ENCODE peak calls at places on chromosome 16, in ten cellular contexts. One of them, this sample, is unnamed.

GRCh38 chr16:12679660-12680272 is 123.9 kb downstream of the CPPED1 start:
- DNase-seq in HTR-8/SVneo: no peak
- DNase-seq in SJSA1: no peak
- DNase-seq in Jurkat, Clone E6-1: no peak
- DNase-seq in HEK293T: no peak
- DNase-seq in A549: no peak
- DNase-seq in mammary epithelial cell: no peak
- DNase-seq in D341Med: no peak
- DNase-seq in fibroblast of lung: no peak
- DNase-seq in psoas muscle: no peak
- DNase-seq in this sample: peak; percentile 26

GRCh38 chr16:87789437-87790277 is 23.9 kb upstream of the KLHDC4 start:
- DNase-seq in HTR-8/SVneo: peak; percentile 81
- DNase-seq in SJSA1: peak; percentile 98
- DNase-seq in Jurkat, Clone E6-1: no peak
- DNase-seq in HEK293T: no peak
- DNase-seq in A549: peak; percentile 98
- DNase-seq in mammary epithelial cell: peak; percentile 99
- DNase-seq in D341Med: no peak
- DNase-seq in fibroblast of lung: peak; percentile 95
- DNase-seq in psoas muscle: no peak
- DNase-seq in this sample: no peak

GRCh38 chr16:10862432-10862831 is 14.6 kb upstream of the CIITA start:
- DNase-seq in HTR-8/SVneo: peak; percentile 17
- DNase-seq in SJSA1: no peak
- DNase-seq in Jurkat, Clone E6-1: no peak
- DNase-seq in HEK293T: no peak
- DNase-seq in A549: no peak
- DNase-seq in mammary epithelial cell: peak; percentile 99
- DNase-seq in D341Med: no peak
- DNase-seq in fibroblast of lung: peak; percentile 73
- DNase-seq in psoas muscle: no peak
- DNase-seq in this sample: no peak

GRCh38 chr16:71846443-71846842 is 667 bp downstream of the ATXN1L start:
- DNase-seq in HTR-8/SVneo: no peak
- DNase-seq in SJSA1: no peak
- DNase-seq in Jurkat, Clone E6-1: no peak
- DNase-seq in HEK293T: peak; percentile 20
- DNase-seq in A549: no peak
- DNase-seq in mammary epithelial cell: peak; percentile 13
- DNase-seq in D341Med: no peak
- DNase-seq in fibroblast of lung: peak; percentile 20
- DNase-seq in psoas muscle: no peak
- DNase-seq in this sample: peak; percentile 39

GRCh38 chr16:55478827-55479559 is at the start of gene MMP2:
- DNase-seq in HTR-8/SVneo: no peak
- DNase-seq in SJSA1: peak; percentile 48
- DNase-seq in Jurkat, Clone E6-1: no peak
- DNase-seq in HEK293T: peak; percentile 31
- DNase-seq in A549: no peak
- DNase-seq in mammary epithelial cell: no peak
- DNase-seq in D341Med: no peak
- DNase-seq in fibroblast of lung: peak; percentile 87
- DNase-seq in psoas muscle: peak; percentile 80
- DNase-seq in this sample: peak; percentile 83

GRCh38 chr16:57757326-57757786 is 21.8 kb downstream of the KATNB1 start:
- DNase-seq in HTR-8/SVneo: peak; percentile 96
- DNase-seq in SJSA1: peak; percentile 84
- DNase-seq in Jurkat, Clone E6-1: peak; percentile 20
- DNase-seq in HEK293T: peak; percentile 89
- DNase-seq in A549: peak; percentile 89
- DNase-seq in mammary epithelial cell: peak; percentile 62
- DNase-seq in D341Med: peak; percentile 91
- DNase-seq in fibroblast of lung: peak; percentile 65
- DNase-seq in psoas muscle: peak; percentile 87
- DNase-seq in this sample: peak; percentile 79

GRCh38 chr16:49010396-49010795 is 271.2 kb downstream of the CBLN1 start:
- DNase-seq in HTR-8/SVneo: peak; percentile 12
- DNase-seq in SJSA1: no peak
- DNase-seq in Jurkat, Clone E6-1: no peak
- DNase-seq in HEK293T: no peak
- DNase-seq in A549: no peak
- DNase-seq in mammary epithelial cell: no peak
- DNase-seq in D341Med: no peak
- DNase-seq in fibroblast of lung: no peak
- DNase-seq in psoas muscle: no peak
- DNase-seq in this sample: no peak

GRCh38 chr16:30958164-30959083 is 870 bp downstream of the SETD1A start:
- DNase-seq in HTR-8/SVneo: peak; percentile 62
- DNase-seq in SJSA1: peak; percentile 33
- DNase-seq in Jurkat, Clone E6-1: no peak
- DNase-seq in HEK293T: peak; percentile 83
- DNase-seq in A549: peak; percentile 80
- DNase-seq in mammary epithelial cell: peak; percentile 40
- DNase-seq in D341Med: no peak
- DNase-seq in fibroblast of lung: peak; percentile 59
- DNase-seq in psoas muscle: peak; percentile 68
- DNase-seq in this sample: peak; percentile 70

GRCh38 chr16:75024591-75024990 is 25.8 kb downstream of the ZNRF1 start:
- DNase-seq in HTR-8/SVneo: no peak
- DNase-seq in SJSA1: no peak
- DNase-seq in Jurkat, Clone E6-1: peak; percentile 54
- DNase-seq in HEK293T: no peak
- DNase-seq in A549: no peak
- DNase-seq in mammary epithelial cell: no peak
- DNase-seq in D341Med: no peak
- DNase-seq in fibroblast of lung: no peak
- DNase-seq in psoas muscle: no peak
- DNase-seq in this sample: no peak

GRCh38 chr16:66228791-66229190 is 137.7 kb upstream of the CDH5 start:
- DNase-seq in HTR-8/SVneo: no peak
- DNase-seq in SJSA1: no peak
- DNase-seq in Jurkat, Clone E6-1: no peak
- DNase-seq in HEK293T: no peak
- DNase-seq in A549: no peak
- DNase-seq in mammary epithelial cell: no peak
- DNase-seq in D341Med: no peak
- DNase-seq in fibroblast of lung: peak; percentile 58
- DNase-seq in psoas muscle: no peak
- DNase-seq in this sample: peak; percentile 67

GRCh38 chr16:85750021-85750826 is 672 bp downstream of the C16orf74 start:
- DNase-seq in HTR-8/SVneo: peak; percentile 91
- DNase-seq in SJSA1: no peak
- DNase-seq in Jurkat, Clone E6-1: peak; percentile 14
- DNase-seq in HEK293T: no peak
- DNase-seq in A549: no peak
- DNase-seq in mammary epithelial cell: peak; percentile 45
- DNase-seq in D341Med: peak; percentile 83
- DNase-seq in fibroblast of lung: peak; percentile 74
- DNase-seq in psoas muscle: no peak
- DNase-seq in this sample: peak; percentile 60

GRCh38 chr16:2527071-2527783 is 4.0 kb downstream of the CEMP1 start:
- DNase-seq in HTR-8/SVneo: no peak
- DNase-seq in SJSA1: no peak
- DNase-seq in Jurkat, Clone E6-1: no peak
- DNase-seq in HEK293T: no peak
- DNase-seq in A549: no peak
- DNase-seq in mammary epithelial cell: no peak
- DNase-seq in D341Med: peak; percentile 8
- DNase-seq in fibroblast of lung: no peak
- DNase-seq in psoas muscle: no peak
- DNase-seq in this sample: no peak

GRCh38 chr16:19979638-19980037 is 94.1 kb downstream of the GPR139 start:
- DNase-seq in HTR-8/SVneo: no peak
- DNase-seq in SJSA1: no peak
- DNase-seq in Jurkat, Clone E6-1: no peak
- DNase-seq in HEK293T: no peak
- DNase-seq in A549: no peak
- DNase-seq in mammary epithelial cell: no peak
- DNase-seq in D341Med: no peak
- DNase-seq in fibroblast of lung: no peak
- DNase-seq in psoas muscle: no peak
- DNase-seq in this sample: no peak

GRCh38 chr16:55392701-55393100 is 68.7 kb downstream of the IRX6 start:
- DNase-seq in HTR-8/SVneo: no peak
- DNase-seq in SJSA1: no peak
- DNase-seq in Jurkat, Clone E6-1: no peak
- DNase-seq in HEK293T: no peak
- DNase-seq in A549: no peak
- DNase-seq in mammary epithelial cell: peak; percentile 89
- DNase-seq in D341Med: no peak
- DNase-seq in fibroblast of lung: no peak
- DNase-seq in psoas muscle: no peak
- DNase-seq in this sample: no peak

GRCh38 chr16:57736419-57737281 is 1.1 kb downstream of the KATNB1 start:
- DNase-seq in HTR-8/SVneo: peak; percentile 42
- DNase-seq in SJSA1: peak; percentile 89
- DNase-seq in Jurkat, Clone E6-1: peak; percentile 65
- DNase-seq in HEK293T: peak; percentile 64
- DNase-seq in A549: peak; percentile 79
- DNase-seq in mammary epithelial cell: peak; percentile 59
- DNase-seq in D341Med: no peak
- DNase-seq in fibroblast of lung: peak; percentile 82
- DNase-seq in psoas muscle: no peak
- DNase-seq in this sample: peak; percentile 91

GRCh38 chr16:64437706-64438329 is 684.0 kb downstream of the CDH11 start:
- DNase-seq in HTR-8/SVneo: no peak
- DNase-seq in SJSA1: no peak
- DNase-seq in Jurkat, Clone E6-1: no peak
- DNase-seq in HEK293T: no peak
- DNase-seq in A549: no peak
- DNase-seq in mammary epithelial cell: no peak
- DNase-seq in D341Med: no peak
- DNase-seq in fibroblast of lung: no peak
- DNase-seq in psoas muscle: no peak
- DNase-seq in this sample: peak; percentile 75

GRCh38 chr16:55480228-55480655 is 1.2 kb downstream of the MMP2 start:
- DNase-seq in HTR-8/SVneo: no peak
- DNase-seq in SJSA1: peak; percentile 81
- DNase-seq in Jurkat, Clone E6-1: no peak
- DNase-seq in HEK293T: no peak
- DNase-seq in A549: no peak
- DNase-seq in mammary epithelial cell: peak; percentile 59
- DNase-seq in D341Med: no peak
- DNase-seq in fibroblast of lung: peak; percentile 95
- DNase-seq in psoas muscle: peak; percentile 90
- DNase-seq in this sample: peak; percentile 93

GRCh38 chr16:68093816-68094613 is 8.8 kb downstream of the NFATC3 start:
- DNase-seq in HTR-8/SVneo: no peak
- DNase-seq in SJSA1: no peak
- DNase-seq in Jurkat, Clone E6-1: no peak
- DNase-seq in HEK293T: no peak
- DNase-seq in A549: no peak
- DNase-seq in mammary epithelial cell: peak; percentile 12
- DNase-seq in D341Med: peak; percentile 36
- DNase-seq in fibroblast of lung: peak; percentile 67
- DNase-seq in psoas muscle: no peak
- DNase-seq in this sample: peak; percentile 77

GRCh38 chr16:2154533-2155090 is 970 bp upstream of the TRAF7 start:
- DNase-seq in HTR-8/SVneo: no peak
- DNase-seq in SJSA1: peak; percentile 27
- DNase-seq in Jurkat, Clone E6-1: no peak
- DNase-seq in HEK293T: no peak
- DNase-seq in A549: no peak
- DNase-seq in mammary epithelial cell: no peak
- DNase-seq in D341Med: no peak
- DNase-seq in fibroblast of lung: peak; percentile 31
- DNase-seq in psoas muscle: no peak
- DNase-seq in this sample: no peak

GRCh38 chr16:27326738-27327585 is 13.2 kb downstream of the IL4R start:
- DNase-seq in HTR-8/SVneo: peak; percentile 75
- DNase-seq in SJSA1: no peak
- DNase-seq in Jurkat, Clone E6-1: peak; percentile 20
- DNase-seq in HEK293T: no peak
- DNase-seq in A549: peak; percentile 84
- DNase-seq in mammary epithelial cell: peak; percentile 96
- DNase-seq in D341Med: peak; percentile 62
- DNase-seq in fibroblast of lung: peak; percentile 98
- DNase-seq in psoas muscle: peak; percentile 87
- DNase-seq in this sample: peak; percentile 99

GRCh38 chr16:57871457-57871856 is 69.2 kb upstream of the KIFC3 start:
- DNase-seq in HTR-8/SVneo: peak; percentile 53
- DNase-seq in SJSA1: peak; percentile 88
- DNase-seq in Jurkat, Clone E6-1: no peak
- DNase-seq in HEK293T: no peak
- DNase-seq in A549: peak; percentile 52
- DNase-seq in mammary epithelial cell: peak; percentile 59
- DNase-seq in D341Med: no peak
- DNase-seq in fibroblast of lung: peak; percentile 31
- DNase-seq in psoas muscle: no peak
- DNase-seq in this sample: peak; percentile 43

GRCh38 chr16:16100631-16101030 is 122.7 kb downstream of the ABCC6 start:
- DNase-seq in HTR-8/SVneo: no peak
- DNase-seq in SJSA1: no peak
- DNase-seq in Jurkat, Clone E6-1: no peak
- DNase-seq in HEK293T: no peak
- DNase-seq in A549: no peak
- DNase-seq in mammary epithelial cell: no peak
- DNase-seq in D341Med: no peak
- DNase-seq in fibroblast of lung: no peak
- DNase-seq in psoas muscle: no peak
- DNase-seq in this sample: no peak

GRCh38 chr16:51151951-51152663 is 1.0 kb upstream of the SALL1 start:
- DNase-seq in HTR-8/SVneo: no peak
- DNase-seq in SJSA1: peak; percentile 99
- DNase-seq in Jurkat, Clone E6-1: no peak
- DNase-seq in HEK293T: peak; percentile 81
- DNase-seq in A549: no peak
- DNase-seq in mammary epithelial cell: no peak
- DNase-seq in D341Med: peak; percentile 81
- DNase-seq in fibroblast of lung: peak; percentile 40
- DNase-seq in psoas muscle: no peak
- DNase-seq in this sample: peak; percentile 96

GRCh38 chr16:88882358-88883030 is 16.0 kb upstream of the PABPN1L start:
- DNase-seq in HTR-8/SVneo: no peak
- DNase-seq in SJSA1: no peak
- DNase-seq in Jurkat, Clone E6-1: peak; percentile 35
- DNase-seq in HEK293T: no peak
- DNase-seq in A549: no peak
- DNase-seq in mammary epithelial cell: no peak
- DNase-seq in D341Med: no peak
- DNase-seq in fibroblast of lung: no peak
- DNase-seq in psoas muscle: no peak
- DNase-seq in this sample: no peak

GRCh38 chr16:11583171-11583570 is 3.5 kb downstream of the LITAF start:
- DNase-seq in HTR-8/SVneo: no peak
- DNase-seq in SJSA1: no peak
- DNase-seq in Jurkat, Clone E6-1: no peak
- DNase-seq in HEK293T: no peak
- DNase-seq in A549: no peak
- DNase-seq in mammary epithelial cell: peak; percentile 36
- DNase-seq in D341Med: no peak
- DNase-seq in fibroblast of lung: peak; percentile 33
- DNase-seq in psoas muscle: no peak
- DNase-seq in this sample: peak; percentile 27

GRCh38 chr16:1146409-1146808 is 6.5 kb upstream of the CACNA1H start:
- DNase-seq in HTR-8/SVneo: no peak
- DNase-seq in SJSA1: no peak
- DNase-seq in Jurkat, Clone E6-1: no peak
- DNase-seq in HEK293T: peak; percentile 33
- DNase-seq in A549: peak; percentile 31
- DNase-seq in mammary epithelial cell: no peak
- DNase-seq in D341Med: no peak
- DNase-seq in fibroblast of lung: no peak
- DNase-seq in psoas muscle: no peak
- DNase-seq in this sample: no peak

GRCh38 chr16:81837312-81837748 is 58.2 kb downstream of the PLCG2 start:
- DNase-seq in HTR-8/SVneo: no peak
- DNase-seq in SJSA1: no peak
- DNase-seq in Jurkat, Clone E6-1: no peak
- DNase-seq in HEK293T: no peak
- DNase-seq in A549: no peak
- DNase-seq in mammary epithelial cell: no peak
- DNase-seq in D341Med: no peak
- DNase-seq in fibroblast of lung: no peak
- DNase-seq in psoas muscle: no peak
- DNase-seq in this sample: no peak

GRCh38 chr16:48526058-48526957 is 83.7 kb downstream of the N4BP1 start:
- DNase-seq in HTR-8/SVneo: peak; percentile 21
- DNase-seq in SJSA1: no peak
- DNase-seq in Jurkat, Clone E6-1: peak; percentile 16
- DNase-seq in HEK293T: no peak
- DNase-seq in A549: peak; percentile 44
- DNase-seq in mammary epithelial cell: peak; percentile 75
- DNase-seq in D341Med: peak; percentile 66
- DNase-seq in fibroblast of lung: no peak
- DNase-seq in psoas muscle: no peak
- DNase-seq in this sample: no peak

This sample was measured in mesenchymal stem cell.